ENCODE peak calls at places on chromosomes 3 and 15, in five cellular contexts. D is AG08395; O is GM12865; G is stimulated activated naive CD8-positive, alpha-beta T cell treated with anti-CD3 and anti-CD28 coated beads, Interleukin-15, amount 100 ng/mL, for 72 hours; B is ELR. C is an unnamed sample.
A peak's percentile ranks its signal among the peaks of the same experiment; 100 is the strongest.

GRCh38 chr3:63972196-63972595 is 51.1 kb downstream of the PSMD6 start:
- DNase-seq in D (peak; percentile 53), O (no peak), G (no peak), B (peak; percentile 69), C (peak; percentile 84)

GRCh38 chr3:13683772-13684171 is 134.8 kb downstream of the FBLN2 start:
- DNase-seq in D (no peak), O (no peak), G (no peak), B (no peak), C (no peak)

GRCh38 chr3:22713936-22714335 is 489.2 kb upstream of the UBE2E2 start:
- DNase-seq in D (peak; percentile 46), O (no peak), G (no peak), B (peak; percentile 55), C (peak; percentile 59)

GRCh38 chr3:15359677-15360397 is 27.5 kb upstream of the SH3BP5 start:
- DNase-seq in D (no peak), O (no peak), G (no peak), B (peak; percentile 25), C (peak; percentile 42)

GRCh38 chr3:71599416-71599815 is 15.9 kb upstream of the FOXP1 start:
- DNase-seq in D (peak; percentile 34), O (no peak), G (no peak), B (no peak), C (peak; percentile 20)

GRCh38 chr15:47486051-47486450 is 231.3 kb upstream of the SEMA6D start:
- DNase-seq in D (no peak), O (no peak), G (no peak), B (no peak), C (no peak)

GRCh38 chr3:122560680-122561079 is 3.4 kb downstream of the PARP9 start:
- DNase-seq in D (peak; percentile 64), O (peak; percentile 85), G (peak; percentile 62), B (peak; percentile 77), C (peak; percentile 63)

GRCh38 chr3:128665362-128666021 is 14.9 kb upstream of the RPN1 start:
- DNase-seq in D (no peak), O (no peak), G (no peak), B (peak; percentile 39), C (peak; percentile 15)

GRCh38 chr3:160564949-160565441 is 376 bp downstream of the KPNA4 start:
- DNase-seq in D (peak; percentile 46), O (peak; percentile 71), G (no peak), B (peak; percentile 61), C (peak; percentile 74)

GRCh38 chr3:83894223-83894622 is 1064.6 kb upstream of the CADM2 start:
- DNase-seq in D (no peak), O (no peak), G (no peak), B (no peak), C (no peak)

GRCh38 chr3:48661501-48662139 is 1.1 kb downstream of the CELSR3 start:
- DNase-seq in D (peak; percentile 89), O (peak; percentile 70), G (peak; percentile 86), B (peak; percentile 50), C (peak; percentile 55)

GRCh38 chr15:95162069-95162468 is 930.7 kb downstream of the MCTP2 start:
- DNase-seq in D (no peak), O (no peak), G (no peak), B (no peak), C (peak; percentile 50)